ENCODE peak calls at places on chromosome X, in six cellular contexts. G is choroid plexus epithelial cell; M is stimulated activated CD8-positive, alpha-beta memory T cell treated with anti-CD3 and anti-CD28 coated beads, Interleukin-7, amount 100 ng/mL, for 24 hours; Y is astrocyte of the spinal cord; I is CD8-positive, alpha-beta memory T cell; F is iris pigment epithelial cell. W is an unnamed sample.
A peak's percentile ranks its signal among the peaks of the same experiment; 100 is the strongest.

GRCh38 chrX:52574416-52575275 is 57.8 kb upstream of the XAGE1B start:
- DNase-seq in G (peak; percentile 75), M (no peak), Y (peak; percentile 60), I (peak; percentile 14), F (peak; percentile 49), W (peak; percentile 61)

GRCh38 chrX:1421433-1422134 is 29.7 kb upstream of the SLC25A6 start:
- DNase-seq in G (no peak), M (no peak), Y (no peak), I (no peak), F (no peak), W (no peak)

GRCh38 chrX:47745386-47745785 is 86.4 kb upstream of the UXT start:
- DNase-seq in G (peak; percentile 53), M (no peak), Y (no peak), I (no peak), F (peak; percentile 19), W (no peak)

GRCh38 chrX:153063315-153063714 is 7.0 kb downstream of the PNMA3 start:
- DNase-seq in G (peak; percentile 63), M (no peak), Y (peak; percentile 10), I (no peak), F (peak; percentile 40), W (peak; percentile 4)

GRCh38 chrX:69024287-69024686 is 141.0 kb downstream of the PJA1 start:
- DNase-seq in G (no peak), M (no peak), Y (no peak), I (no peak), F (no peak), W (no peak)

GRCh38 chrX:119833905-119834304 is 18.9 kb downstream of the UPF3B start:
- DNase-seq in G (no peak), M (no peak), Y (no peak), I (no peak), F (no peak), W (no peak)

GRCh38 chrX:132409780-132410556 is 78.9 kb downstream of the MBNL3 start:
- DNase-seq in G (no peak), M (no peak), Y (no peak), I (no peak), F (no peak), W (no peak)

GRCh38 chrX:46791927-46792825 is 33.3 kb upstream of the SLC9A7 start:
- DNase-seq in G (peak; percentile 87), M (no peak), Y (peak; percentile 92), I (no peak), F (peak; percentile 92), W (peak; percentile 92)

GRCh38 chrX:38805294-38806053 is 4.2 kb downstream of the MID1IP1 start:
- DNase-seq in G (peak; percentile 84), M (no peak), Y (peak; percentile 81), I (peak; percentile 70), F (peak; percentile 80), W (peak; percentile 75)

GRCh38 chrX:17440258-17440657 is 65.3 kb downstream of the NHS start:
- DNase-seq in G (no peak), M (no peak), Y (no peak), I (no peak), F (no peak), W (no peak)

GRCh38 chrX:40154853-40155616 is 57.3 kb upstream of the BCOR start:
- DNase-seq in G (peak; percentile 53), M (no peak), Y (no peak), I (no peak), F (peak; percentile 77), W (peak; percentile 50)

GRCh38 chrX:134782796-134783195 is 124.5 kb upstream of the PLAC1 start:
- DNase-seq in G (peak; percentile 68), M (no peak), Y (peak; percentile 52), I (no peak), F (peak; percentile 55), W (peak; percentile 59)

GRCh38 chrX:23292979-23293651 is 41.5 kb upstream of the PTCHD1 start:
- DNase-seq in G (peak; percentile 1), M (no peak), Y (peak; percentile 62), I (no peak), F (peak; percentile 3), W (no peak)

GRCh38 chrX:153778684-153779101 is 2.1 kb upstream of the SRPK3 start:
- DNase-seq in G (no peak), M (no peak), Y (no peak), I (no peak), F (no peak), W (no peak)

GRCh38 chrX:73855546-73855945 is 292.5 kb downstream of the CHIC1 start:
- DNase-seq in G (peak; percentile 72), M (peak; percentile 5), Y (peak; percentile 76), I (peak; percentile 66), F (peak; percentile 74), W (peak; percentile 70)

GRCh38 chrX:131199086-131199485 is 90.0 kb downstream of the IGSF1 start:
- DNase-seq in G (no peak), M (no peak), Y (no peak), I (no peak), F (no peak), W (no peak)